ENCODE peak calls at places on chromosome 16, in ten cellular contexts. A is neural progenitor cell; Y is CD4-positive, CD25-positive, alpha-beta regulatory T cell; V is cardiac muscle cell; M is adrenal gland; O is hepatocyte; X is tibial artery; S is ovary; L is mesendoderm; Z is K562. D is an unnamed sample. For H3K4me1, the result is how much of the 10 kb centered on the place peaks cover.

GRCh38 chr16:12750554-12750918 is 53.2 kb downstream of the CPPED1 start:
- DNase-seq in O (no peak), X (no peak), Y (no peak), A (no peak), V (no peak), L (no peak), M (no peak), Z (no peak), S (no peak), D (no peak)

GRCh38 chr16:9279661-9280060 is 188.2 kb downstream of the HAPSTR1 start:
- DNase-seq in V (no peak), A (no peak), L (no peak), M (no peak), Y (no peak), X (no peak), S (no peak), Z (no peak), O (no peak), D (no peak)

GRCh38 chr16:31472559-31473203 is 729 bp downstream of the TGFB1I1 start:
- DNase-seq in M (peak), Y (peak), S (peak), V (peak), L (peak), O (peak), X (peak), A (peak), Z (peak), D (peak)

GRCh38 chr16:8108991-8109509 is 481.3 kb downstream of the TMEM114 start:
- DNase-seq in M (no peak), X (no peak), A (no peak), L (no peak), Y (no peak), S (no peak), Z (peak), V (no peak), O (no peak), D (no peak)

GRCh38 chr16:35751191-35751941 is 2292.0 kb downstream of the TP53TG3F start:
- DNase-seq in Z (no peak), Y (no peak), M (peak), A (no peak), X (no peak), O (no peak), S (no peak), L (no peak), V (no peak), D (no peak)

GRCh38 chr16:72530434-72530833 is 358.5 kb upstream of the PMFBP1 start:
- DNase-seq in O (no peak), V (no peak), M (no peak), Z (no peak), A (no peak), L (peak), X (no peak), S (no peak), Y (no peak), D (no peak)

GRCh38 chr16:75486014-75486404 is 9.2 kb downstream of the CHST6 start:
- DNase-seq in M (no peak), Y (no peak), X (no peak), V (no peak), Z (no peak), O (no peak), S (no peak), A (no peak), L (no peak), D (peak)

GRCh38 chr16:54936086-54936978 is 5.7 kb downstream of the IRX5 start:
- DNase-seq in Z (no peak), X (no peak), V (peak), A (peak), O (peak), L (peak), M (no peak), S (no peak), Y (no peak), D (no peak)

GRCh38 chr16:53737563-53737962 is 33.6 kb downstream of the FTO start:
- DNase-seq in X (no peak), A (no peak), V (no peak), Y (no peak), Z (no peak), L (no peak), S (no peak), M (no peak), O (no peak), D (no peak)

GRCh38 chr16:89412811-89413210 is 77.5 kb downstream of the ANKRD11 start:
- DNase-seq in A (peak), L (peak), Z (peak), M (peak), X (no peak), O (no peak), V (peak), S (peak), Y (no peak), D (no peak)

GRCh38 chr16:89119161-89119621 is 25.5 kb downstream of the ACSF3 start:
- DNase-seq in S (no peak), O (no peak), L (no peak), Y (no peak), M (no peak), X (no peak), A (no peak), Z (no peak), V (no peak), D (no peak)

GRCh38 chr16:69118994-69119393 is 13.4 kb downstream of the CHTF8 start:
- DNase-seq in A (no peak), S (peak), O (no peak), M (no peak), Z (no peak), L (no peak), V (no peak), Y (no peak), X (no peak), D (no peak)

GRCh38 chr16:627458-628239 is 3.1 kb upstream of the WFIKKN1 start:
- DNase-seq in Y (no peak), S (peak), L (no peak), V (no peak), A (no peak), M (peak), Z (peak), X (no peak), O (peak), D (peak)

GRCh38 chr16:7405166-7405565 is 72.5 kb downstream of the RBFOX1 start:
- DNase-seq in V (peak), S (peak), A (peak), Y (no peak), L (peak), M (peak), X (no peak), Z (no peak), O (peak), D (no peak)

GRCh38 chr16:23119570-23119969 is 29.7 kb downstream of the USP31 start:
- DNase-seq in L (no peak), S (no peak), Y (no peak), M (no peak), O (no peak), V (no peak), A (no peak), X (no peak), Z (no peak), D (no peak)

GRCh38 chr16:68885321-68885720 is 42.0 kb downstream of the TANGO6 start:
- DNase-seq in X (no peak), A (no peak), V (no peak), M (no peak), Z (no peak), O (no peak), L (no peak), S (no peak), Y (no peak), D (no peak)

GRCh38 chr16:89446136-89446974 is 44.0 kb downstream of the ANKRD11 start:
- DNase-seq in O (no peak), V (peak), A (no peak), L (no peak), X (no peak), Z (no peak), Y (peak), M (no peak), S (no peak), D (no peak)

GRCh38 chr16:12145918-12146317 is 169.4 kb downstream of the SNX29 start:
- DNase-seq in Y (no peak), M (no peak), O (no peak), L (peak), S (no peak), X (no peak), Z (no peak), V (no peak), A (no peak), D (no peak)

GRCh38 chr16:67992661-67993206 is 6.5 kb downstream of the DPEP2 start:
- DNase-seq in O (no peak), Z (no peak), A (no peak), M (no peak), S (no peak), X (no peak), Y (no peak), V (no peak), L (no peak), D (no peak)

GRCh38 chr16:48559462-48560211 is 50.3 kb downstream of the N4BP1 start:
- DNase-seq in X (no peak), Y (peak), Z (no peak), L (peak), V (no peak), O (no peak), M (no peak), A (no peak), S (no peak), D (no peak)

GRCh38 chr16:89575247-89576172 is at the start of gene CPNE7:
- DNase-seq in Y (no peak), S (no peak), Z (peak), O (no peak), X (no peak), A (peak), V (peak), L (no peak), M (no peak), D (no peak)

GRCh38 chr16:67560827-67561342 is 1.4 kb upstream of the CTCF start:
- DNase-seq in X (no peak), Y (no peak), O (no peak), V (no peak), L (no peak), A (no peak), S (no peak), Z (peak), M (no peak), D (peak)

GRCh38 chr16:8736123-8736680 is 61.2 kb downstream of the TMEM186 start:
- DNase-seq in O (no peak), M (no peak), X (no peak), S (no peak), A (no peak), Z (no peak), V (no peak), L (no peak), Y (no peak), D (no peak)

GRCh38 chr16:20271893-20272292 is 55.4 kb downstream of the GP2 start:
- DNase-seq in Z (no peak), S (no peak), O (no peak), A (no peak), Y (no peak), M (no peak), L (peak), V (no peak), X (no peak), D (no peak)

GRCh38 chr16:48014349-48015135 is 141.3 kb downstream of the ABCC12 start:
- DNase-seq in Z (no peak), V (no peak), X (no peak), O (peak), M (no peak), S (no peak), L (peak), A (peak), Y (no peak), D (no peak)

GRCh38 chr16:87619360-87620200 is 17.3 kb downstream of the JPH3 start:
- DNase-seq in Y (no peak), V (no peak), M (no peak), O (no peak), S (no peak), A (no peak), L (no peak), Z (no peak), X (no peak), D (no peak)

GRCh38 chr16:71807905-71808592 is 585 bp downstream of the AP1G1 start:
- DNase-seq in X (no peak), S (no peak), M (peak), O (peak), A (peak), Z (no peak), V (no peak), Y (no peak), L (peak), D (peak)

GRCh38 chr16:66984902-66985311 is 3.5 kb upstream of the CES4A start:
- DNase-seq in M (no peak), Z (no peak), V (no peak), X (no peak), L (no peak), S (no peak), A (no peak), O (no peak), Y (peak), D (no peak)

GRCh38 chr16:88479795-88480760 is 27.0 kb downstream of the ZFPM1 start:
- DNase-seq in L (no peak), S (no peak), Y (peak), V (no peak), O (no peak), M (peak), A (no peak), X (no peak), Z (no peak), D (no peak)

GRCh38 chr16:68732068-68732680 is 4.9 kb upstream of the CDH1 start:
- DNase-seq in A (peak), M (no peak), L (peak), Y (no peak), S (peak), X (no peak), O (peak), Z (peak), V (peak), D (peak)

GRCh38 chr16:10181196-10182162 is 749 bp downstream of the GRIN2A start:
- DNase-seq in Z (peak), X (peak), S (peak), M (peak), O (peak), Y (peak), V (peak), L (peak), A (peak), D (peak)

GRCh38 chr16:554640-555413 is 5.4 kb upstream of the PRR35 start:
- DNase-seq in A (no peak), S (no peak), Y (no peak), V (no peak), L (no peak), O (no peak), M (peak), X (no peak), Z (no peak), D (no peak)

GRCh38 chr16:30353438-30354129 is 1.5 kb downstream of the CD2BP2 start:
- DNase-seq in S (peak), Y (no peak), X (no peak), Z (no peak), L (no peak), O (no peak), M (no peak), A (no peak), V (no peak), D (no peak)

GRCh38 chr16:10664720-10665126 is 30.0 kb downstream of the TEKT5 start:
- DNase-seq in S (no peak), O (no peak), X (no peak), L (no peak), V (no peak), Y (no peak), Z (no peak), A (no peak), M (no peak), D (no peak)

GRCh38 chr16:81450783-81451491 is 6.3 kb downstream of the CMIP start:
- DNase-seq in S (no peak), V (no peak), A (no peak), Z (no peak), Y (no peak), L (no peak), O (no peak), X (no peak), M (no peak), D (no peak)
- H3K4me1 ChIP-seq in S (under half), V (under half), A (under half), Z (half or more), Y (under half), L (under half), O (under half), X (under half), M (under half), D (under half)

GRCh38 chr16:50182441-50182840 is 29.3 kb downstream of the TENT4B start:
- DNase-seq in M (no peak), A (no peak), S (no peak), O (no peak), X (no peak), Y (no peak), L (no peak), V (no peak), Z (no peak), D (no peak)
- H3K4me1 ChIP-seq in M (under half), A (under half), S (under half), O (under half), X (under half), Y (under half), L (under half), V (under half), Z (under half), D (under half)

DNA sequence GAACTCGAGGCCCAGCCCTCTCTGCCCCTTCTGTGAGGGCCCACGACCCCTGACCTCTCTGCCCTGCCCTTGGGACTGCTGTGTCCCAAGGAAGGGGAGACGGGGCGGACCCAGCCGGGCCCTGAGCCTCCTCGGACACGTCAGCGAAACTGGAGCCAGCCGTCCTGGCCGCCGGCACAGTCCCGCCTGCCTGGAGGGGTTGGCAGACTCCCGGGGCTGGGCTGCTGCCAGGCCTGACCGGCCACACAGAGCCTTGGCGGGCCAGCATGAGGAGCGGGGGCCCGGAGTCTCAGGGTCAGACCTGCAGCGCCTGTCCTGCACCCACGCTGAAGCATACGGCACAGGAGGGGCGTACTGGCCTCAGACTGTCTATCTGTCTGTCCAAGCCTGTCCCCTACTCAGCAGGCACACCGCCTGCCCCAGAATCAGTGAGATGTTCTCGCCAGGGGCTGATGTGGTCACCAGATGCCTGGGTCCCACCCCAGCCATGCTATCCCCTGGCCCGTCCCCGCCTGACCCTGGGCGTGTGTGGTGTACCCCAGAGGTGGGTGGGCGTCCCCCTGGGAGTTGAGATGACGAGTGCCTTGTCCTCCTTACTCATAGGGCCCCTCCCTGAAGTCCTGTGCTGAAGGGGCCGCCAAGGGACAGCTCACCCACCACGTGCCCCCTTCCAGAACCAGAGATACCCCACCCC is 4.6 kb downstream of the VASN start:
- DNase-seq in Y (no peak), A (peak), M (peak), S (peak), Z (peak), L (no peak), V (no peak), O (peak), X (peak), D (peak)
- H3K4me1 ChIP-seq in Y (under half), A (half or more), M (under half), S (under half), Z (half or more), L (under half), V (under half), O (half or more), X (half or more), D (under half)

GRCh38 chr16:57387598-57388354 is 15.5 kb downstream of the CX3CL1 start:
- DNase-seq in A (no peak), Z (no peak), S (no peak), M (no peak), X (no peak), O (no peak), V (no peak), Y (no peak), L (no peak), D (no peak)

GRCh38 chr16:57390635-57391307 is 13.8 kb upstream of the CCL17 start:
- DNase-seq in O (no peak), A (no peak), X (no peak), L (no peak), S (no peak), Z (no peak), M (no peak), Y (no peak), V (no peak), D (no peak)

GRCh38 chr16:57386381-57386951 is 14.2 kb downstream of the CX3CL1 start:
- DNase-seq in M (no peak), Y (no peak), S (no peak), A (no peak), V (no peak), L (no peak), X (no peak), O (no peak), Z (no peak), D (no peak)

GRCh38 chr16:57389087-57389468 is 15.5 kb upstream of the CCL17 start:
- DNase-seq in Z (no peak), V (no peak), L (no peak), X (no peak), A (no peak), M (no peak), O (no peak), S (no peak), Y (no peak), D (no peak)

GRCh38 chr16:57388359-57389086 is 16.0 kb upstream of the CCL17 start:
- DNase-seq in A (no peak), V (no peak), O (no peak), Y (peak), S (no peak), L (no peak), Z (no peak), X (no peak), M (no peak), D (no peak)
- H3K4me1 ChIP-seq in A (under half), V (under half), O (under half), Y (under half), S (under half), L (under half), Z (under half), X (under half), M (under half), D (under half)

GRCh38 chr16:3066440-3066748 is 954 bp downstream of the IL32 start:
- DNase-seq in M (no peak), V (no peak), L (no peak), O (no peak), Z (no peak), Y (peak), A (no peak), S (no peak), X (no peak), D (no peak)

GRCh38 chr16:3062553-3062952 is 2.9 kb upstream of the IL32 start:
- DNase-seq in Y (no peak), O (no peak), M (no peak), Z (peak), V (no peak), S (no peak), L (no peak), A (no peak), X (no peak), D (no peak)

GRCh38 chr16:3065069-3065741 is at the start of gene IL32:
- DNase-seq in A (no peak), S (no peak), M (peak), V (no peak), L (no peak), O (peak), X (peak), Y (peak), Z (no peak), D (peak)

GRCh38 chr16:3065742-3066439 is 451 bp downstream of the IL32 start:
- DNase-seq in O (no peak), L (no peak), V (no peak), S (no peak), Z (no peak), X (no peak), Y (no peak), A (no peak), M (no peak), D (peak)

DNA sequence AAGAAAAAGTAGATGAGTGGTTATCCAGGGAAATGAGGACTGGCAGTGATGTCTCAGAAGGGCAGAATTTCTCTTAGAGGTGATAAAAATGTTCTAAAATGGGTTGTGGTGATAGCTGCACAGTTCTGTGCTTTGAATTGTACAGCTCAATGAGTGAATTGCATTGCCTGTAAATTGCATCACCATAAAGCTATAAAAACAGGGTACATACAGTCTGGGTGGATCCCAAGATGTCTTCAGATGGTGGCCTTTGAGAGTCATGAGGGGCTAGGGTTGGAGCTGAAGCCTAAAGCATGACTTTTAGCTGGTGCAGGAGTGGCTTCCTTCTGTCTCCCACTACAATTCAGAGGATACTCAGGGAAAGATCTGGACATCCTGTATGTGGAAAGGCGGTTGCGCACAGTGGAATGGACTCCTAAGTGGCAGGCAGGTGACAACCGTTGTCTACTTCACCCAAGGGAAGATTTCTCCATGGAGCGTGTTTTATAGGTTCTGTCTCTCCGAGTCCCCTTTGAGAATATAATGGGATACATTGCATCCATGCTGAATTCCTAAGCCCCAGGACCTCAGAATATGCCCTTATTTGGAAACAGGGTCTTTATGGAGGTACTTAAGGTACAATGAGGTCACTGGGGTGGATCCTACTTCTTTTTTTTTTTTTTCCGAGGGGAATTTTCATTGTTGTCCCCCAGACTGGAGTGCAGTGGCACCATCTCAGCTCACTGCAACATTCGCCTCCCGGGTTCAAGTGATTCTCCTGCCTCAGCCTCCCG is 1.6 kb upstream of the IL32 start:
- DNase-seq in Y (no peak), Z (no peak), X (no peak), M (no peak), V (no peak), A (no peak), O (no peak), L (peak), S (no peak), D (no peak)
- H3K4me1 ChIP-seq in Y (half or more), Z (under half), X (under half), M (under half), V (under half), A (under half), O (under half), L (under half), S (under half), D (under half)

GRCh38 chr16:86085795-86086194 is 186.8 kb downstream of the IRF8 start:
- DNase-seq in A (no peak), X (no peak), Y (no peak), V (no peak), L (peak), M (no peak), S (no peak), O (no peak), Z (no peak), D (no peak)
- H3K4me1 ChIP-seq in A (under half), X (under half), Y (under half), V (under half), L (under half), M (under half), S (under half), O (under half), Z (under half), D (under half)

D was measured in colonic mucosa.